ENCODE peak calls at places on chromosomes 12 and 14, in four cellular contexts. One of them, this sample, is unnamed.

GRCh38 chr14:35332517-35333346 is 40.5 kb downstream of the PSMA6 start:
- DNase-seq in activated CD4-positive, alpha-beta T cell treated with anti-CD3 and anti-CD28 coated beads, Interleukin-2, amount 10 ng/mL, durations not matched to agents 7 days and 5 days: peak
- DNase-seq in GM12878: no peak
- DNase-seq in NCI-H345: peak
- DNase-seq in this sample: peak

GRCh38 chr14:89926709-89927108 is 27.8 kb downstream of the EFCAB11 start:
- DNase-seq in activated CD4-positive, alpha-beta T cell treated with anti-CD3 and anti-CD28 coated beads, Interleukin-2, amount 10 ng/mL, durations not matched to agents 7 days and 5 days: no peak
- DNase-seq in GM12878: no peak
- DNase-seq in NCI-H345: no peak
- DNase-seq in this sample: no peak

GRCh38 chr12:8562310-8562709 is 21.6 kb upstream of the CLEC4E start:
- DNase-seq in activated CD4-positive, alpha-beta T cell treated with anti-CD3 and anti-CD28 coated beads, Interleukin-2, amount 10 ng/mL, durations not matched to agents 7 days and 5 days: no peak
- DNase-seq in GM12878: no peak
- DNase-seq in NCI-H345: no peak
- DNase-seq in this sample: peak

GRCh38 chr14:61573748-61574513 is 121.4 kb upstream of the HIF1A start:
- DNase-seq in activated CD4-positive, alpha-beta T cell treated with anti-CD3 and anti-CD28 coated beads, Interleukin-2, amount 10 ng/mL, durations not matched to agents 7 days and 5 days: no peak
- DNase-seq in GM12878: no peak
- DNase-seq in NCI-H345: no peak
- DNase-seq in this sample: peak

GRCh38 chr12:15932975-15933374 is 21.8 kb downstream of the DERA start:
- DNase-seq in activated CD4-positive, alpha-beta T cell treated with anti-CD3 and anti-CD28 coated beads, Interleukin-2, amount 10 ng/mL, durations not matched to agents 7 days and 5 days: no peak
- DNase-seq in GM12878: no peak
- DNase-seq in NCI-H345: no peak
- DNase-seq in this sample: no peak

GRCh38 chr12:31783996-31784645 is 55.3 kb upstream of the AMN1 start:
- DNase-seq in activated CD4-positive, alpha-beta T cell treated with anti-CD3 and anti-CD28 coated beads, Interleukin-2, amount 10 ng/mL, durations not matched to agents 7 days and 5 days: no peak
- DNase-seq in GM12878: no peak
- DNase-seq in NCI-H345: no peak
- DNase-seq in this sample: no peak

GRCh38 chr12:108120863-108121165 is 8.3 kb upstream of the WSCD2 start:
- DNase-seq in activated CD4-positive, alpha-beta T cell treated with anti-CD3 and anti-CD28 coated beads, Interleukin-2, amount 10 ng/mL, durations not matched to agents 7 days and 5 days: no peak
- DNase-seq in GM12878: no peak
- DNase-seq in NCI-H345: no peak
- DNase-seq in this sample: no peak

GRCh38 chr14:87995500-87996275 is 2.7 kb upstream of the GALC start:
- DNase-seq in activated CD4-positive, alpha-beta T cell treated with anti-CD3 and anti-CD28 coated beads, Interleukin-2, amount 10 ng/mL, durations not matched to agents 7 days and 5 days: no peak
- DNase-seq in GM12878: no peak
- DNase-seq in NCI-H345: no peak
- DNase-seq in this sample: no peak

GRCh38 chr12:4031703-4032291 is 158.6 kb upstream of the PARP11 start:
- DNase-seq in activated CD4-positive, alpha-beta T cell treated with anti-CD3 and anti-CD28 coated beads, Interleukin-2, amount 10 ng/mL, durations not matched to agents 7 days and 5 days: no peak
- DNase-seq in GM12878: no peak
- DNase-seq in NCI-H345: no peak
- DNase-seq in this sample: peak

GRCh38 chr12:96195845-96196451 is 1.8 kb downstream of the ELK3 start:
- DNase-seq in activated CD4-positive, alpha-beta T cell treated with anti-CD3 and anti-CD28 coated beads, Interleukin-2, amount 10 ng/mL, durations not matched to agents 7 days and 5 days: peak
- DNase-seq in GM12878: no peak
- DNase-seq in NCI-H345: no peak
- DNase-seq in this sample: peak

GRCh38 chr12:25806271-25806670 is 152.2 kb upstream of the RASSF8 start:
- DNase-seq in activated CD4-positive, alpha-beta T cell treated with anti-CD3 and anti-CD28 coated beads, Interleukin-2, amount 10 ng/mL, durations not matched to agents 7 days and 5 days: peak
- DNase-seq in GM12878: no peak
- DNase-seq in NCI-H345: no peak
- DNase-seq in this sample: peak

GRCh38 chr14:78484002-78484401 is 313.8 kb downstream of the NRXN3 start:
- DNase-seq in activated CD4-positive, alpha-beta T cell treated with anti-CD3 and anti-CD28 coated beads, Interleukin-2, amount 10 ng/mL, durations not matched to agents 7 days and 5 days: no peak
- DNase-seq in GM12878: no peak
- DNase-seq in NCI-H345: no peak
- DNase-seq in this sample: no peak

GRCh38 chr12:131795688-131796410 is 32.3 kb upstream of the MMP17 start:
- DNase-seq in activated CD4-positive, alpha-beta T cell treated with anti-CD3 and anti-CD28 coated beads, Interleukin-2, amount 10 ng/mL, durations not matched to agents 7 days and 5 days: no peak
- DNase-seq in GM12878: no peak
- DNase-seq in NCI-H345: peak
- DNase-seq in this sample: no peak

GRCh38 chr12:32104572-32105355 is 1.9 kb upstream of the BICD1 start:
- DNase-seq in activated CD4-positive, alpha-beta T cell treated with anti-CD3 and anti-CD28 coated beads, Interleukin-2, amount 10 ng/mL, durations not matched to agents 7 days and 5 days: no peak
- DNase-seq in GM12878: no peak
- DNase-seq in NCI-H345: no peak
- DNase-seq in this sample: no peak

GRCh38 chr12:60100150-60100549 is 504.3 kb downstream of the SLC16A7 start:
- DNase-seq in activated CD4-positive, alpha-beta T cell treated with anti-CD3 and anti-CD28 coated beads, Interleukin-2, amount 10 ng/mL, durations not matched to agents 7 days and 5 days: no peak
- DNase-seq in GM12878: no peak
- DNase-seq in NCI-H345: no peak
- DNase-seq in this sample: no peak

GRCh38 chr14:100142073-100143040 is 17.1 kb downstream of the DEGS2 start:
- DNase-seq in activated CD4-positive, alpha-beta T cell treated with anti-CD3 and anti-CD28 coated beads, Interleukin-2, amount 10 ng/mL, durations not matched to agents 7 days and 5 days: no peak
- DNase-seq in GM12878: no peak
- DNase-seq in NCI-H345: no peak
- DNase-seq in this sample: no peak

GRCh38 chr12:65725376-65725775 is 98.9 kb upstream of the HMGA2 start:
- DNase-seq in activated CD4-positive, alpha-beta T cell treated with anti-CD3 and anti-CD28 coated beads, Interleukin-2, amount 10 ng/mL, durations not matched to agents 7 days and 5 days: no peak
- DNase-seq in GM12878: no peak
- DNase-seq in NCI-H345: no peak
- DNase-seq in this sample: no peak

GRCh38 chr14:94337274-94337673 is 14.1 kb upstream of the SERPINA6 start:
- DNase-seq in activated CD4-positive, alpha-beta T cell treated with anti-CD3 and anti-CD28 coated beads, Interleukin-2, amount 10 ng/mL, durations not matched to agents 7 days and 5 days: no peak
- DNase-seq in GM12878: no peak
- DNase-seq in NCI-H345: no peak
- DNase-seq in this sample: peak

GRCh38 chr12:13173537-13173936 is 23.0 kb upstream of the EMP1 start:
- DNase-seq in activated CD4-positive, alpha-beta T cell treated with anti-CD3 and anti-CD28 coated beads, Interleukin-2, amount 10 ng/mL, durations not matched to agents 7 days and 5 days: peak
- DNase-seq in GM12878: peak
- DNase-seq in NCI-H345: no peak
- DNase-seq in this sample: peak

GRCh38 chr12:59194794-59195193 is 274.5 kb upstream of the LRIG3 start:
- DNase-seq in activated CD4-positive, alpha-beta T cell treated with anti-CD3 and anti-CD28 coated beads, Interleukin-2, amount 10 ng/mL, durations not matched to agents 7 days and 5 days: no peak
- DNase-seq in GM12878: no peak
- DNase-seq in NCI-H345: no peak
- DNase-seq in this sample: peak

GRCh38 chr14:91149462-91149861 is 35.6 kb downstream of the DGLUCY start:
- DNase-seq in activated CD4-positive, alpha-beta T cell treated with anti-CD3 and anti-CD28 coated beads, Interleukin-2, amount 10 ng/mL, durations not matched to agents 7 days and 5 days: no peak
- DNase-seq in GM12878: no peak
- DNase-seq in NCI-H345: no peak
- DNase-seq in this sample: peak

GRCh38 chr12:95201056-95201670 is 16.1 kb downstream of the FGD6 start:
- DNase-seq in activated CD4-positive, alpha-beta T cell treated with anti-CD3 and anti-CD28 coated beads, Interleukin-2, amount 10 ng/mL, durations not matched to agents 7 days and 5 days: no peak
- DNase-seq in GM12878: no peak
- DNase-seq in NCI-H345: no peak
- DNase-seq in this sample: peak

GRCh38 chr12:10027311-10028099 is 3.0 kb upstream of the CLEC9A start:
- DNase-seq in activated CD4-positive, alpha-beta T cell treated with anti-CD3 and anti-CD28 coated beads, Interleukin-2, amount 10 ng/mL, durations not matched to agents 7 days and 5 days: no peak
- DNase-seq in GM12878: no peak
- DNase-seq in NCI-H345: no peak
- DNase-seq in this sample: peak

GRCh38 chr14:74941676-74942097 is 13.7 kb downstream of the PGF start:
- DNase-seq in activated CD4-positive, alpha-beta T cell treated with anti-CD3 and anti-CD28 coated beads, Interleukin-2, amount 10 ng/mL, durations not matched to agents 7 days and 5 days: peak
- DNase-seq in GM12878: no peak
- DNase-seq in NCI-H345: no peak
- DNase-seq in this sample: peak

GRCh38 chr14:99687284-99688209 is 3.4 kb downstream of the CYP46A1 start:
- DNase-seq in activated CD4-positive, alpha-beta T cell treated with anti-CD3 and anti-CD28 coated beads, Interleukin-2, amount 10 ng/mL, durations not matched to agents 7 days and 5 days: peak
- DNase-seq in GM12878: no peak
- DNase-seq in NCI-H345: no peak
- DNase-seq in this sample: no peak

GRCh38 chr12:88958961-88959360 is 378.7 kb upstream of the KITLG start:
- DNase-seq in activated CD4-positive, alpha-beta T cell treated with anti-CD3 and anti-CD28 coated beads, Interleukin-2, amount 10 ng/mL, durations not matched to agents 7 days and 5 days: no peak
- DNase-seq in GM12878: no peak
- DNase-seq in NCI-H345: peak
- DNase-seq in this sample: no peak

GRCh38 chr14:22561661-22562579 is 27.1 kb downstream of the DAD1 start:
- DNase-seq in activated CD4-positive, alpha-beta T cell treated with anti-CD3 and anti-CD28 coated beads, Interleukin-2, amount 10 ng/mL, durations not matched to agents 7 days and 5 days: peak
- DNase-seq in GM12878: peak
- DNase-seq in NCI-H345: no peak
- DNase-seq in this sample: no peak